ENCODE peak calls at places on chromosomes 1 and 21, in five cellular contexts. T, P, D, H and X are unnamed samples.

GRCh38 chr1:230753586-230754251 is 6.5 kb downstream of the CAPN9 start:
- DNase-seq in D (peak; percentile 59), H (peak; percentile 48), P (no peak), T (peak; percentile 76), X (peak; percentile 70)

GRCh38 chr1:154574715-154575114 is 7.1 kb downstream of the CHRNB2 start:
- DNase-seq in T (peak; percentile 26), P (peak; percentile 16), D (peak; percentile 75), H (peak; percentile 79), X (peak; percentile 54)

GRCh38 chr21:25837545-25838263 is 102.9 kb downstream of the GABPA start:
- DNase-seq in H (no peak), T (no peak), D (no peak), P (peak; percentile 88), X (peak; percentile 50)

GRCh38 chr21:27104749-27105439 is 138.0 kb upstream of the ADAMTS5 start:
- DNase-seq in D (no peak), P (peak; percentile 60), T (no peak), H (no peak), X (no peak)

GRCh38 chr1:11561740-11562139 is 82.8 kb downstream of the DISP3 start:
- DNase-seq in P (no peak), T (no peak), D (no peak), H (no peak), X (no peak)

GRCh38 chr21:46150491-46151121 is 4.8 kb downstream of the FTCD start:
- DNase-seq in P (no peak), H (no peak), T (no peak), D (no peak), X (no peak)

GRCh38 chr1:67713071-67713806 is 28.2 kb downstream of the GADD45A start:
- DNase-seq in T (no peak), D (peak; percentile 63), P (peak; percentile 96), H (no peak), X (peak; percentile 67)

GRCh38 chr1:109618614-109619404 is 607 bp downstream of the GNAT2 start:
- DNase-seq in H (no peak), P (no peak), T (no peak), D (no peak), X (no peak)

GRCh38 chr1:109497449-109498160 is 3.7 kb downstream of the CYB561D1 start:
- DNase-seq in T (peak; percentile 49), H (no peak), D (no peak), P (no peak), X (no peak)

GRCh38 chr1:186194107-186194756 is 180.8 kb downstream of the TPR start:
- DNase-seq in D (no peak), T (no peak), H (peak; percentile 60), P (no peak), X (no peak)

GRCh38 chr1:111565957-111566356 is 53.6 kb upstream of the RAP1A start:
- DNase-seq in H (no peak), P (no peak), T (no peak), D (no peak), X (peak; percentile 47)

GRCh38 chr1:117654485-117655219 is 48.8 kb downstream of the TENT5C start:
- DNase-seq in H (peak; percentile 93), P (peak; percentile 37), D (peak; percentile 95), T (no peak), X (no peak)

GRCh38 chr1:11125931-11126330 is 26.3 kb upstream of the EXOSC10 start:
- DNase-seq in P (no peak), T (no peak), H (no peak), D (no peak), X (no peak)

GRCh38 chr1:216314369-216315095 is 108.7 kb downstream of the USH2A start:
- DNase-seq in D (no peak), H (no peak), T (no peak), P (peak; percentile 89), X (no peak)

GRCh38 chr1:234047113-234047512 is 142.6 kb downstream of the SLC35F3 start:
- DNase-seq in H (no peak), T (peak; percentile 9), D (no peak), P (peak; percentile 97), X (no peak)

GRCh38 chr1:173057984-173058383 is 7.2 kb upstream of the TNFSF18 start:
- DNase-seq in T (no peak), D (no peak), P (no peak), H (no peak), X (no peak)

GRCh38 chr1:111415461-111415860 is 12.1 kb downstream of the OVGP1 start:
- DNase-seq in D (no peak), T (no peak), H (no peak), P (no peak), X (no peak)

GRCh38 chr1:243723458-243724043 is 126.5 kb downstream of the AKT3 start:
- DNase-seq in D (no peak), T (no peak), H (no peak), P (no peak), X (no peak)

GRCh38 chr1:171117085-171117484 is 26.4 kb downstream of the FMO3 start:
- DNase-seq in H (no peak), D (no peak), T (no peak), P (no peak), X (no peak)

GRCh38 chr1:241551759-241552638 is 19.8 kb downstream of the KMO start:
- DNase-seq in P (no peak), H (no peak), D (peak; percentile 77), T (no peak), X (no peak)

GRCh38 chr1:247077234-247077633 is 1.4 kb downstream of the ZNF670 start:
- DNase-seq in P (peak; percentile 53), D (no peak), T (no peak), H (no peak), X (no peak)

GRCh38 chr1:40519517-40519916 is 10.9 kb downstream of the EXO5 start:
- DNase-seq in D (no peak), T (no peak), H (no peak), P (no peak), X (no peak)

GRCh38 chr1:7117599-7118281 is 332.5 kb downstream of the CAMTA1 start:
- DNase-seq in H (no peak), P (no peak), T (peak; percentile 64), D (no peak), X (peak; percentile 59)
- TF ChIP-seq CTCF in H (no peak), P (peak; percentile 14), T (peak; percentile 32), D (no peak), X (no peak)

GRCh38 chr1:1014896-1015681 is 1.8 kb downstream of the ISG15 start:
- DNase-seq in P (peak; percentile 59), H (no peak), D (peak; percentile 48), T (peak; percentile 61), X (peak; percentile 46)
- TF ChIP-seq EZH2phosphoT487 in P (no peak), H (no peak), D (no peak), T (no peak), X (no peak)

GRCh38 chr1:61839702-61840101 is 97.4 kb downstream of the PATJ start:
- DNase-seq in H (no peak), T (no peak), P (peak; percentile 79), D (no peak), X (no peak)

GRCh38 chr1:61844006-61844405 is 101.7 kb downstream of the PATJ start:
- DNase-seq in D (no peak), P (no peak), H (no peak), T (no peak), X (no peak)

GRCh38 chr1:61842863-61843514 is 100.7 kb downstream of the PATJ start:
- DNase-seq in P (peak; percentile 48), T (peak; percentile 23), D (no peak), H (no peak), X (no peak)
- TF ChIP-seq CTCF in P (peak; percentile 56), T (peak; percentile 31), D (peak; percentile 32), H (no peak), X (peak; percentile 29)

DNA sequence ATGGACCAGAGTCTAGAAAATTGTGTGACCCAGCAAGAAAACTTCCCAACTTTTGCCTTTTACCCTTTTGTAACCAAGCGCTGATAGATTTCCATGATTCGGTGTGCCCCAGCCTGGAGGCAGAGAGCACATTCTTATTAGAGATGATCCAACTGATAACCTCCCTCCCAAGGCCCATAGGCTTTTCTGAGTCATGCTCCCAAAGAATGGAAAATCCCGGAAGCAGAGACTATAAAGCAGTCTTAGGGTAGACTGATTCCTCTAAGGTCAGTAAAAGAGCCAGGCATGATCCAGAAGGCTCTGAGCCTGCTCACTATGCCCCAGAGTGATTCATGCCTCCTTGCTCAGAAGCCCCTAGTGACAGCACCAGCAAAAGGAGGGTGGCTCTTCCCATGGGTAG is 4.3 kb downstream of the CAMK1G start:
- DNase-seq in D (no peak), P (peak; percentile 93), T (no peak), H (no peak), X (peak; percentile 19)
- TF ChIP-seq EZH2phosphoT487 in D (no peak), P (peak; percentile 32), T (no peak), H (no peak), X (no peak)

GRCh38 chr1:42157667-42158066 is 4.5 kb downstream of the GUCA2B start:
- DNase-seq in P (no peak), T (no peak), H (no peak), D (no peak), X (no peak)
- TF ChIP-seq CTCF in P (no peak), T (no peak), H (peak; percentile 12), D (peak; percentile 36), X (no peak)

DNA sequence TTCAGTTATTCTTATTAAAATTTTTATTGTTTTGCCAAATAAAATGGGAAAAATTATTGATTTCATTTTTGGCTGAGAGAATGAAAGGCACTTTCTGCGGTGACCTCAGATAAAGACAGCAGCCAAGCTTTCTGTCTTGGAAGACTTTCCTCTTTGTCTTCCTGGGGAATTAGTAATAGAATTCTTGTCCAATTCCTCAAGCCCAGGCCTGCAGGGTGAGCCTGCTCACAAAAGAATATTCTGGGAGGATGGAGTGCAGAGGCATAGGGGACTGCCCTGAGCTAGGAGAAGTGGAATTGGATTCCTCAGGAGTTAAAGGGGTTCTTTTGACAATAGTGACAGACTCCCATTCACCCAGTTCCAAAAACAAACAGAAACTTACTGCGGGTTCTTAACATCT is 614.5 kb upstream of the ADGRL2 start:
- DNase-seq in H (no peak), P (no peak), D (no peak), T (peak; percentile 45), X (no peak)
- TF ChIP-seq EZH2phosphoT487 in H (no peak), P (no peak), D (no peak), T (no peak), X (no peak)

GRCh38 chr1:62228139-62228882 is 33.7 kb downstream of the L1TD1 start:
- DNase-seq in P (no peak), H (no peak), D (no peak), T (no peak), X (no peak)
- TF ChIP-seq CTCF in P (no peak), H (no peak), D (no peak), T (no peak), X (no peak)